ENCODE peak calls at places on chromosomes 11 and 22, in ten cellular contexts. K, H, W, O, D, Y, P, F, M and G are unnamed samples.

GRCh38 chr11:122642971-122643370 is 12.6 kb upstream of the UBASH3B start:
- DNase-seq in K (no peak), H (peak; percentile 82), W (no peak), O (no peak), D (no peak), Y (no peak), P (no peak), F (no peak), M (no peak), G (no peak)

GRCh38 chr11:118909619-118910308 is 16.0 kb downstream of the BCL9L start:
- DNase-seq in K (no peak), H (no peak), W (no peak), O (no peak), D (no peak), Y (no peak), P (no peak), F (no peak), M (no peak), G (no peak)

GRCh38 chr11:102767800-102768199 is 12.6 kb downstream of the MMP10 start:
- DNase-seq in K (no peak), H (no peak), W (no peak), O (no peak), D (no peak), Y (no peak), P (no peak), F (no peak), M (no peak), G (no peak)

GRCh38 chr11:65883786-65884715 is 4.2 kb downstream of the FIBP start:
- DNase-seq in K (no peak), H (no peak), W (no peak), O (no peak), D (no peak), Y (no peak), P (no peak), F (no peak), M (no peak), G (no peak)

GRCh38 chr22:50285568-50286229 is 15.5 kb upstream of the MAPK11 start:
- DNase-seq in K (no peak), H (no peak), W (no peak), O (no peak), D (no peak), Y (no peak), P (no peak), F (no peak), M (no peak), G (no peak)

GRCh38 chr11:101718406-101718805 is 134.6 kb upstream of the TRPC6 start:
- DNase-seq in K (no peak), H (no peak), W (no peak), O (no peak), D (no peak), Y (no peak), P (no peak), F (no peak), M (no peak), G (no peak)

GRCh38 chr22:39244073-39244495 is 698 bp downstream of the PDGFB start:
- DNase-seq in K (no peak), H (no peak), W (no peak), O (no peak), D (no peak), Y (peak; percentile 58), P (no peak), F (no peak), M (no peak), G (no peak)

GRCh38 chr11:31487848-31488247 is 21.6 kb downstream of the IMMP1L start:
- DNase-seq in K (no peak), H (peak; percentile 37), W (no peak), O (peak; percentile 24), D (no peak), Y (peak; percentile 16), P (no peak), F (no peak), M (no peak), G (no peak)

GRCh38 chr11:1570531-1570895 is 1.6 kb downstream of the DUSP8 start:
- DNase-seq in K (no peak), H (no peak), W (no peak), O (no peak), D (no peak), Y (no peak), P (no peak), F (no peak), M (no peak), G (no peak)

GRCh38 chr11:17351510-17352176 is at the start of gene NCR3LG1:
- DNase-seq in K (peak; percentile 23), H (peak; percentile 28), W (peak; percentile 93), O (peak; percentile 48), D (peak; percentile 38), Y (peak; percentile 63), P (peak; percentile 81), F (no peak), M (peak; percentile 38), G (no peak)

GRCh38 chr11:46723359-46723680 is 4.3 kb downstream of the F2 start:
- DNase-seq in K (no peak), H (no peak), W (no peak), O (no peak), D (no peak), Y (no peak), P (no peak), F (no peak), M (no peak), G (no peak)

GRCh38 chr11:86193297-86194095 is 51.1 kb upstream of the EED start:
- DNase-seq in K (peak; percentile 8), H (peak; percentile 71), W (no peak), O (peak; percentile 81), D (peak; percentile 58), Y (peak; percentile 66), P (no peak), F (peak; percentile 63), M (peak; percentile 17), G (peak; percentile 73)

GRCh38 chr11:121460941-121461514 is 8.3 kb upstream of the SORL1-AS1 start:
- DNase-seq in K (no peak), H (no peak), W (peak; percentile 31), O (no peak), D (no peak), Y (no peak), P (no peak), F (no peak), M (no peak), G (peak; percentile 53)

GRCh38 chr22:38012604-38013072 is 28.3 kb upstream of the SOX10 start:
- DNase-seq in K (no peak), H (no peak), W (no peak), O (no peak), D (no peak), Y (no peak), P (no peak), F (no peak), M (no peak), G (no peak)

GRCh38 chr11:65419773-65420481 is 2.7 kb upstream of the NEAT1 start:
- DNase-seq in K (peak; percentile 73), H (no peak), W (peak; percentile 99), O (peak; percentile 70), D (peak; percentile 70), Y (peak; percentile 86), P (peak; percentile 98), F (no peak), M (no peak), G (peak; percentile 80)

GRCh38 chr11:111166655-111167054 is 78.9 kb upstream of the POU2AF2 start:
- DNase-seq in K (no peak), H (no peak), W (no peak), O (no peak), D (no peak), Y (no peak), P (no peak), F (no peak), M (no peak), G (no peak)

GRCh38 chr11:86141645-86142569 is 73.0 kb upstream of the PICALM start:
- DNase-seq in K (no peak), H (no peak), W (no peak), O (no peak), D (no peak), Y (no peak), P (no peak), F (no peak), M (no peak), G (no peak)

GRCh38 chr11:36243641-36244040 is 45.6 kb downstream of the COMMD9 start:
- DNase-seq in K (no peak), H (no peak), W (no peak), O (no peak), D (no peak), Y (no peak), P (no peak), F (no peak), M (no peak), G (no peak)

GRCh38 chr11:11463397-11463796 is 110.3 kb upstream of the CSNK2A3 start:
- DNase-seq in K (no peak), H (no peak), W (no peak), O (peak; percentile 26), D (no peak), Y (no peak), P (no peak), F (no peak), M (peak; percentile 38), G (no peak)

GRCh38 chr11:69792611-69793010 is 17.5 kb upstream of the FGF4 start:
- DNase-seq in K (no peak), H (no peak), W (no peak), O (no peak), D (no peak), Y (no peak), P (no peak), F (no peak), M (no peak), G (no peak)

GRCh38 chr22:45688606-45689080 is 17.0 kb downstream of the ATXN10 start:
- DNase-seq in K (no peak), H (peak; percentile 86), W (no peak), O (no peak), D (no peak), Y (peak; percentile 99), P (no peak), F (no peak), M (no peak), G (no peak)